ENCODE peak calls at places on chromosome 6, in nine cellular contexts. Y is HCT116, K is uterus, N is Peyer's patch, J is tibial nerve, V is body of pancreas, O is H1, L is IMR-90, D is stomach. R is an unnamed sample.
A peak's percentile ranks its signal among the peaks of the same experiment; 100 is the strongest.

GRCh38 chr6:111942561-111942960 is 69.3 kb upstream of the FYN start:
- DNase-seq in Y (no peak), K (no peak), N (no peak), J (no peak), V (no peak), O (no peak), L (no peak), D (no peak), R (no peak)

GRCh38 chr6:44079672-44080071 is 47.6 kb downstream of the MRPL14 start:
- DNase-seq in Y (no peak), K (no peak), N (no peak), J (no peak), V (no peak), O (no peak), L (no peak), D (no peak), R (no peak)

GRCh38 chr6:39018103-39018502 is 30.5 kb upstream of the GLP1R start:
- DNase-seq in Y (no peak), K (no peak), N (no peak), J (no peak), V (peak; percentile 58), O (no peak), L (no peak), D (peak; percentile 29), R (no peak)

GRCh38 chr6:71444222-71444621 is 155.6 kb downstream of the OGFRL1 start:
- DNase-seq in Y (no peak), K (no peak), N (no peak), J (no peak), V (no peak), O (no peak), L (no peak), D (no peak), R (no peak)

GRCh38 chr6:170575250-170575649 is 9.2 kb downstream of the PDCD2 start:
- DNase-seq in Y (no peak), K (no peak), N (no peak), J (no peak), V (no peak), O (no peak), L (peak; percentile 22), D (no peak), R (no peak)

GRCh38 chr6:45574013-45574412 is 196.3 kb upstream of the SUPT3H start:
- DNase-seq in Y (no peak), K (no peak), N (no peak), J (no peak), V (no peak), O (no peak), L (no peak), D (no peak), R (no peak)

GRCh38 chr6:118296129-118296852 is 251.8 kb upstream of the PLN start:
- DNase-seq in Y (no peak), K (no peak), N (no peak), J (no peak), V (no peak), O (no peak), L (no peak), D (no peak), R (peak; percentile 44)

GRCh38 chr6:12844284-12845223 is 128.0 kb downstream of the PHACTR1 start:
- DNase-seq in Y (peak; percentile 10), K (no peak), N (no peak), J (no peak), V (no peak), O (no peak), L (peak; percentile 1), D (no peak), R (no peak)

GRCh38 chr6:4554645-4555044 is 221.6 kb upstream of the CDYL start:
- DNase-seq in Y (no peak), K (no peak), N (no peak), J (no peak), V (no peak), O (no peak), L (no peak), D (no peak), R (no peak)

GRCh38 chr6:27303613-27304272 is 8.3 kb downstream of the POM121L2 start:
- DNase-seq in Y (no peak), K (no peak), N (no peak), J (no peak), V (no peak), O (no peak), L (no peak), D (no peak), R (no peak)

GRCh38 chr6:99349620-99350141 is at the start of gene FAXC:
- DNase-seq in Y (peak; percentile 16), K (peak; percentile 30), N (no peak), J (no peak), V (peak; percentile 72), O (peak; percentile 81), L (peak; percentile 14), D (peak; percentile 70), R (peak; percentile 44)

GRCh38 chr6:14674458-14674857 is 556.9 kb downstream of the CD83 start:
- DNase-seq in Y (no peak), K (no peak), N (no peak), J (no peak), V (no peak), O (no peak), L (no peak), D (no peak), R (no peak)

GRCh38 chr6:33974471-33974870 is 170.7 kb upstream of the MLN start:
- DNase-seq in Y (no peak), K (peak; percentile 3), N (no peak), J (no peak), V (no peak), O (peak; percentile 44), L (no peak), D (no peak), R (no peak)

GRCh38 chr6:57013501-57013900 is 33.0 kb upstream of the KIAA1586 start:
- DNase-seq in Y (no peak), K (no peak), N (no peak), J (no peak), V (no peak), O (no peak), L (peak; percentile 77), D (no peak), R (no peak)

GRCh38 chr6:113526995-113527394 is 330.1 kb upstream of the MARCKS start:
- DNase-seq in Y (no peak), K (no peak), N (no peak), J (no peak), V (no peak), O (no peak), L (no peak), D (no peak), R (no peak)

GRCh38 chr6:142850653-142851434 is 94.1 kb downstream of the HIVEP2 start:
- DNase-seq in Y (no peak), K (no peak), N (no peak), J (no peak), V (no peak), O (no peak), L (peak; percentile 71), D (no peak), R (no peak)

GRCh38 chr6:52570291-52570700 is 6.6 kb downstream of the TRAM2 start:
- DNase-seq in Y (no peak), K (peak; percentile 57), N (no peak), J (no peak), V (no peak), O (no peak), L (no peak), D (no peak), R (no peak)

GRCh38 chr6:85593438-85594196 is at the start of gene SNX14:
- DNase-seq in Y (peak; percentile 92), K (peak; percentile 95), N (peak; percentile 96), J (peak; percentile 93), V (peak; percentile 97), O (peak; percentile 87), L (peak; percentile 94), D (peak; percentile 96), R (peak; percentile 97)
- TF ChIP-seq POLR2A in Y (peak; percentile 68), K (peak; percentile 89), N (peak; percentile 86), J (peak; percentile 81), V (peak; percentile 95), O (no peak), L (peak; percentile 87), D (no peak), R (peak; percentile 95)

GRCh38 chr6:50718058-50718457 is 4.7 kb downstream of the TFAP2D start:
- DNase-seq in Y (no peak), K (no peak), N (no peak), J (no peak), V (no peak), O (no peak), L (no peak), D (no peak), R (no peak)
- H3K27me3 ChIP-seq in Y (no peaks in the 10 kb centered on the region), K (no peaks in the 10 kb centered on the region), N (peaks cover 3% of the 10 kb centered on the region), J (peaks cover 56% of the 10 kb centered on the region), V (no peaks in the 10 kb centered on the region), O (peaks cover 91% of the 10 kb centered on the region), L (peaks cover 11% of the 10 kb centered on the region), D (peaks cover 43% of the 10 kb centered on the region), R (peaks cover 5% of the 10 kb centered on the region)

GRCh38 chr6:146864300-146864699 is 265.5 kb downstream of the ADGB start:
- DNase-seq in Y (no peak), K (no peak), N (no peak), J (no peak), V (no peak), O (no peak), L (no peak), D (no peak), R (no peak)

GRCh38 chr6:146860583-146860982 is 261.8 kb downstream of the ADGB start:
- DNase-seq in Y (no peak), K (no peak), N (no peak), J (no peak), V (no peak), O (no peak), L (no peak), D (no peak), R (peak; percentile 77)

GRCh38 chr6:146861029-146861563 is 262.3 kb downstream of the ADGB start:
- DNase-seq in Y (no peak), K (no peak), N (no peak), J (no peak), V (no peak), O (no peak), L (no peak), D (no peak), R (no peak)

GRCh38 chr6:146861716-146862115 is 262.9 kb downstream of the ADGB start:
- DNase-seq in Y (no peak), K (no peak), N (no peak), J (no peak), V (no peak), O (no peak), L (no peak), D (no peak), R (no peak)

DNA sequence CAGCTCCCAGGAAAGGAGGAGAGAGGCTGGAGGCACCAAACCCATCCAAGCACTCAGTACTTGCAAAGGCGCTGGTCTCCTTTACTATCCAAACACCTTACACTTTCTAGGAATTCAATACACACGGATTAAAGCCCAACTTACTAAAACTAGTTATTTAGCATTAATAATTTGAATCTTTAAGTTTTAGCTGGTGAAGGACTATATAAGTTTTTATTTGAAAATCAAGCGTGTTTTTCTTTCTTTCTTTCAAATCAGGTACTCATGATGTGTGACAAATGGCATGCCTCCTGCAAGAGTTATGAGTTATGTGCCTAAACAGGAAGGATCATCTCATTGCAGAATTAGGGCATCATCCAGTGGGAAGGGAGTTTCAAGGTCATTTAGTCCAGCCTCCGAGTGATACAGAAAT is 263.7 kb downstream of the ADGB start:
- DNase-seq in Y (no peak), K (no peak), N (no peak), J (no peak), V (no peak), O (no peak), L (no peak), D (no peak), R (no peak)
- TF ChIP-seq POLR2A in Y (no peak), K (no peak), N (no peak), J (no peak), V (no peak), O (no peak), L (no peak), D (no peak), R (no peak)

GRCh38 chr6:11584264-11584663 is 46.7 kb downstream of the TMEM170B start:
- DNase-seq in Y (no peak), K (no peak), N (no peak), J (no peak), V (no peak), O (no peak), L (peak; percentile 71), D (no peak), R (no peak)
- H3K27me3 ChIP-seq in Y (no peaks in the 10 kb centered on the region), K (no peaks in the 10 kb centered on the region), N (no peaks in the 10 kb centered on the region), J (no peaks in the 10 kb centered on the region), V (no peaks in the 10 kb centered on the region), O (no peaks in the 10 kb centered on the region), L (no peaks in the 10 kb centered on the region), D (no peaks in the 10 kb centered on the region), R (no peaks in the 10 kb centered on the region)

R was measured in right lobe of liver.